ENCODE peak calls at places on chromosome X, in four cellular contexts. Z is pancreas, L is heart left ventricle, Q is cardiac muscle cell. B is an unnamed sample.

GRCh38 chrX:20118065-20118824 is 1.5 kb upstream of the MAP7D2 start:
- DNase-seq in Z (no peak), L (no peak), Q (no peak), B (no peak)

GRCh38 chrX:40247848-40248622 is 150.3 kb upstream of the BCOR start:
- DNase-seq in Q (no peak), L (peak; percentile 33), Z (no peak), B (no peak)

GRCh38 chrX:9324676-9325075 is 140.2 kb upstream of the TBL1X start:
- DNase-seq in Q (no peak), Z (no peak), L (no peak), B (no peak)

GRCh38 chrX:8870411-8870810 is 69.2 kb upstream of the FAM9A start:
- DNase-seq in Z (no peak), Q (no peak), L (no peak), B (no peak)

GRCh38 chrX:27890611-27891010 is 82.8 kb downstream of the MAGEB10 start:
- DNase-seq in Z (no peak), Q (no peak), L (no peak), B (no peak)

GRCh38 chrX:1239681-1240142 is 27.3 kb upstream of the CRLF2 start:
- DNase-seq in Z (no peak), Q (no peak), L (peak; percentile 54), B (peak; percentile 18)

GRCh38 chrX:31213941-31214340 is 142.1 kb upstream of the FTHL17 start:
- DNase-seq in Q (peak; percentile 28), Z (no peak), L (no peak), B (no peak)

GRCh38 chrX:74449322-74449936 is 28.1 kb downstream of the SLC16A2 start:
- DNase-seq in Z (peak; percentile 64), Q (no peak), L (no peak), B (no peak)

GRCh38 chrX:47133493-47133892 is 11.0 kb downstream of the NDUFB11 start:
- DNase-seq in Q (no peak), L (no peak), Z (no peak), B (no peak)

GRCh38 chrX:79413009-79413408 is 45.9 kb upstream of the ITM2A start:
- DNase-seq in L (no peak), Q (peak; percentile 14), Z (no peak), B (no peak)

GRCh38 chrX:86507337-86507736 is 359.1 kb downstream of the DACH2 start:
- DNase-seq in Z (no peak), L (no peak), Q (no peak), B (no peak)

GRCh38 chrX:7515681-7516413 is 327.1 kb upstream of the VCX start:
- DNase-seq in L (no peak), Z (no peak), Q (no peak), B (no peak)

GRCh38 chrX:136112286-136112685 is 35.0 kb upstream of the FHL1 start:
- DNase-seq in Z (no peak), L (no peak), Q (no peak), B (no peak)

GRCh38 chrX:23403849-23404248 is 69.2 kb downstream of the PTCHD1 start:
- DNase-seq in L (no peak), Z (no peak), Q (peak; percentile 3), B (no peak)

GRCh38 chrX:16796298-16796697 is 10.0 kb downstream of the TXLNG start:
- DNase-seq in L (no peak), Z (no peak), Q (no peak), B (no peak)

GRCh38 chrX:138748480-138748879 is 37.0 kb upstream of the FGF13 start:
- DNase-seq in Z (no peak), L (no peak), Q (peak; percentile 53), B (no peak)

GRCh38 chrX:2676794-2677675 is 14.1 kb upstream of the CD99 start:
- DNase-seq in L (no peak), Z (no peak), Q (no peak), B (no peak)

GRCh38 chrX:40106677-40107290 is 9.0 kb upstream of the BCOR start:
- DNase-seq in L (no peak), Z (no peak), Q (no peak), B (no peak)

GRCh38 chrX:48498374-48498809 is 10.4 kb upstream of the PORCN start:
- DNase-seq in Z (no peak), Q (no peak), L (no peak), B (no peak)

GRCh38 chrX:100072286-100072685 is 337.8 kb downstream of the PCDH19 start:
- DNase-seq in Q (no peak), L (no peak), Z (no peak), B (no peak)

GRCh38 chrX:46698691-46699090 is 60.2 kb downstream of the SLC9A7 start:
- DNase-seq in Q (no peak), L (no peak), Z (no peak), B (no peak)

GRCh38 chrX:9188117-9188516 is 154.2 kb upstream of the FAM9B start:
- DNase-seq in L (no peak), Q (no peak), Z (no peak), B (no peak)

GRCh38 chrX:39168609-39169008 is 367.4 kb downstream of the MID1IP1 start:
- DNase-seq in Z (no peak), Q (no peak), L (no peak), B (no peak)

GRCh38 chrX:109384569-109385174 is 97.2 kb downstream of the GUCY2F start:
- DNase-seq in Q (peak; percentile 57), Z (no peak), L (no peak), B (no peak)

GRCh38 chrX:109389917-109390316 is 92.0 kb downstream of the GUCY2F start:
- DNase-seq in Q (no peak), Z (no peak), L (no peak), B (no peak)

GRCh38 chrX:109392895-109393294 is 89.0 kb downstream of the GUCY2F start:
- DNase-seq in L (no peak), Q (no peak), Z (no peak), B (no peak)

GRCh38 chrX:109393859-109394258 is 88.0 kb downstream of the GUCY2F start:
- DNase-seq in Q (no peak), Z (no peak), L (no peak), B (no peak)

GRCh38 chrX:109390556-109390955 is 91.3 kb downstream of the GUCY2F start:
- DNase-seq in L (no peak), Z (no peak), Q (no peak), B (no peak)
- H3K27ac ChIP-seq in L (no peak overlapping the region), Z (no peak overlapping the region), Q (no peak overlapping the region), B (no peak overlapping the region)

GRCh38 chrX:54442790-54443189 is 2.6 kb downstream of the TSR2 start:
- DNase-seq in Q (no peak), L (no peak), Z (no peak), B (no peak)

GRCh38 chrX:54435121-54435520 is 5.1 kb upstream of the TSR2 start:
- DNase-seq in L (no peak), Z (no peak), Q (no peak), B (no peak)

GRCh38 chrX:54446084-54446483 is 5.9 kb downstream of the TSR2 start:
- DNase-seq in Z (no peak), L (no peak), Q (no peak), B (no peak)

GRCh38 chrX:54444752-54445151 is 4.5 kb downstream of the TSR2 start:
- DNase-seq in Z (no peak), L (no peak), Q (no peak), B (no peak)

GRCh38 chrX:54439967-54440871 is at the start of gene TSR2:
- DNase-seq in L (peak; percentile 85), Z (peak; percentile 81), Q (peak; percentile 84), B (peak; percentile 63)
- H3K27ac ChIP-seq in L (peak within 1 kb of the TSS; percentile 36), Z (peak within 1 kb of the TSS; percentile 30), Q (peak within 1 kb of the TSS; percentile 35), B (no peak within 1 kb of the TSS)

GRCh38 chrX:14753436-14753835 is 119.4 kb downstream of the FANCB start:
- DNase-seq in Q (no peak), Z (no peak), L (no peak), B (no peak)

GRCh38 chrX:14758029-14758491 is 114.8 kb downstream of the FANCB start:
- DNase-seq in Z (no peak), L (no peak), Q (no peak), B (no peak)
- H3K27ac ChIP-seq in Z (no peak overlapping the region), L (no peak overlapping the region), Q (no peak overlapping the region), B (no peak overlapping the region)

GRCh38 chrX:63503541-63503940 is 152.4 kb upstream of the SPIN4 start:
- DNase-seq in Z (no peak), Q (peak; percentile 23), L (no peak), B (no peak)
- H3K27ac ChIP-seq in Z (no peak overlapping the region), Q (peak overlapping the region; percentile 76), L (no peak overlapping the region), B (no peak overlapping the region)

GRCh38 chrX:13662537-13662841 is 9.5 kb downstream of the TCEANC start:
- DNase-seq in Z (no peak), Q (no peak), L (no peak), B (no peak)
- H3K27ac ChIP-seq in Z (no peak overlapping the region), Q (peak overlapping the region; percentile 26), L (no peak overlapping the region), B (no peak overlapping the region)

GRCh38 chrX:153697924-153698865 is 10.5 kb downstream of the SLC6A8 start:
- DNase-seq in Z (no peak), Q (no peak), L (no peak), B (no peak)
- H3K27ac ChIP-seq in Z (no peak overlapping the region), Q (no peak overlapping the region), L (peak overlapping the region; percentile 83), B (no peak overlapping the region)

B was measured in caudate nucleus.